ENCODE peak calls at places on chromosomes 3 and 15, in six cellular contexts. H, D, O, I, U and R are unnamed samples.
A peak's percentile ranks its signal among the peaks of the same experiment; 100 is the strongest.

GRCh38 chr3:130971208-130971607 is 55.4 kb downstream of the ASTE1 start:
- DNase-seq in D (no peak), U (no peak), O (no peak), I (no peak), H (peak; percentile 49), R (no peak)

GRCh38 chr3:20245781-20246180 is 59.8 kb upstream of the SGO1 start:
- DNase-seq in I (no peak), U (no peak), D (no peak), O (no peak), H (no peak), R (no peak)

GRCh38 chr15:39286706-39287105 is 294.2 kb upstream of the THBS1 start:
- DNase-seq in U (no peak), I (no peak), D (no peak), O (no peak), H (no peak), R (no peak)

GRCh38 chr3:197083486-197083885 is 53.9 kb upstream of the MELTF start:
- DNase-seq in I (no peak), O (no peak), U (no peak), H (peak; percentile 81), D (no peak), R (peak; percentile 71)

GRCh38 chr3:82353281-82354171 is 592.1 kb upstream of the GBE1 start:
- DNase-seq in D (no peak), H (peak; percentile 71), O (no peak), I (no peak), U (no peak), R (peak; percentile 54)

GRCh38 chr3:155682437-155682836 is 62.4 kb downstream of the PLCH1 start:
- DNase-seq in D (no peak), O (no peak), I (no peak), U (no peak), H (no peak), R (no peak)

GRCh38 chr3:111861396-111861795 is 2.3 kb downstream of the PHLDB2 start:
- DNase-seq in U (no peak), D (no peak), H (peak; percentile 39), O (no peak), I (no peak), R (no peak)

GRCh38 chr3:32869513-32870047 is 51.8 kb downstream of the TRIM71 start:
- DNase-seq in I (peak; percentile 65), O (peak; percentile 79), U (peak; percentile 99), H (no peak), D (no peak), R (no peak)

GRCh38 chr3:172201990-172202318 is 162.6 kb downstream of the FNDC3B start:
- DNase-seq in U (no peak), I (no peak), H (peak; percentile 92), D (no peak), O (no peak), R (peak; percentile 61)

GRCh38 chr3:175552929-175553328 is 693.8 kb downstream of the NAALADL2 start:
- DNase-seq in U (no peak), O (no peak), H (no peak), D (no peak), I (no peak), R (no peak)

GRCh38 chr3:14451844-14452533 is 49.6 kb downstream of the SLC6A6 start:
- DNase-seq in O (no peak), H (peak; percentile 89), U (no peak), I (no peak), D (no peak), R (peak; percentile 76)

GRCh38 chr15:77866186-77866585 is 211.3 kb downstream of the TBC1D2B start:
- DNase-seq in U (no peak), I (no peak), D (no peak), H (no peak), O (no peak), R (no peak)
- TF ChIP-seq CTCF in U (no peak), I (no peak), D (no peak), H (no peak), O (no peak), R (no peak)

GRCh38 chr3:1087066-1087555 is 5.7 kb upstream of the CNTN6 start:
- DNase-seq in I (peak; percentile 23), D (no peak), U (no peak), O (no peak), H (peak; percentile 86), R (peak; percentile 36)
- TF ChIP-seq CTCF in I (peak; percentile 15), D (no peak), U (peak; percentile 65), O (no peak), H (peak; percentile 24), R (peak; percentile 25)

DNA sequence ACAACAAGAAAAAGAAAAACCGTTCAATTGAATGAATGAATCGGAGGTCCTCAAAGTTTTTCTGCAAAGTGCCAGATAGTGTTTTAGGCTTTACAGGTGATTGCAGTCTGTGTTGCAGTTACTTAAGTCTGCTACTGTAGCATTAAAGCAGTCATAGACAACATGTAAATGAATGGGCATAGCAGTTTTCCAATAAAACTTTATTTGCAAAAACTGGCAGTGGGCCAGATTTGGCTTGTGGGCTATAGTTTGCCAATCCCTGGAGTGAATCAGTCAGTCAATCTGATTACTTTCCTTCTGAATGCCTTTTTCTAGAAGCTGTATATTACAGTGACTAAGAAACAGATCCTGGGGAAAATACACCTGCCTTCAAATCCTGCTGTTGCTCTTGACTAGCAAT is 242.6 kb downstream of the LRTM1 start:
- DNase-seq in D (no peak), U (no peak), I (no peak), H (no peak), O (no peak), R (peak; percentile 1)
- TF ChIP-seq CTCF in D (no peak), U (no peak), I (no peak), H (no peak), O (no peak), R (no peak)

GRCh38 chr3:49343163-49343562 is 3.3 kb upstream of the USP4 start:
- DNase-seq in D (no peak), I (no peak), U (no peak), H (no peak), O (no peak), R (no peak)

GRCh38 chr3:49341996-49342395 is 2.1 kb upstream of the USP4 start:
- DNase-seq in D (no peak), U (no peak), O (no peak), H (no peak), I (no peak), R (no peak)

GRCh38 chr3:49339593-49339946 is 283 bp downstream of the USP4 start:
- DNase-seq in I (no peak), H (no peak), D (peak; percentile 10), O (peak; percentile 69), U (no peak), R (no peak)

DNA sequence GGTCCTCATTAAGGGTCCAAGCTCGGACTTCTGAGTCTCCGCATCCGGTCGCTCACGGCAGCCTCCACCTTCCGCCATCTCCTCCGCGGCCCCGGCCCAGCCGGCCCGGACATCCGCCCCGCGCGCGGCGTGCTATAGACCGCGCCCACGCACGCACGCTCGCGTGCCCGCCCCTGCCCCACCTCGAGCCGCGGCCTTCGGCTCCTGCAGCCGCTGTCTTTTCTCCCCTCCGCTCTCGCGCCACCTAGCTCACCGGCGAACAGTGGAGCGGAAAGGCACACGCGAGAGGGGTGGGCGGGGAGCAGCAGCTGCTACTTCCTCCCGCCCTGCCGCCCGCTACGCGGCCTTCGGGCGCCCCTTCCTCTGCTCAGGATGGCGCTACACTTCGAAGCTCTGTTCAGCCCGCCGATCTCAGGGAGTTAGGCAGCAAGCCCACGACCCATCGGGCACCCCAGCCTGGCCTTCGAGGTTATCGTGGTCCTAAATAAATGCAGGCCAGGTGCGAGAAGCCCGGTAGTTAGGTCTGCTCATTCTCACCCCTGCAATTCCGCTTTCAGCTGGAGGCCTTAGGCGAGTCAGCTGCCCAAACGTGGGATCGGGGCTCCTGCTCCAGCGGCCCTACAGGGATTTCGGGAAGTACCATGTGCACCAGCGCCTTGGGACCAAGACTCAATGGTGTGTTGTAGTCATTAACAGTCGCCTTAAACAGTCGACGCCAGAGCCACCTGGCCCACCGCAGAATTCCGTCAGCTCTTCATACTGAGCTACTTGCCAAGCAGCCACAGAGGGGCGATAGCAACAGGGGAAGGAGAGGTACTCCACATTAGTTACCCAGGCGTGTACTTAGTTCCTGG is at the start of gene USP4:
- DNase-seq in O (peak; percentile 83), I (peak; percentile 92), H (peak; percentile 94), D (peak; percentile 91), U (peak; percentile 91), R (peak; percentile 89)
- TF ChIP-seq CTCF in O (no peak), I (peak; percentile 51), H (peak; percentile 80), D (peak; percentile 52), U (peak; percentile 63), R (peak; percentile 26)

GRCh38 chr15:23532019-23532418 is 33.5 kb upstream of the MKRN3 start:
- DNase-seq in H (no peak), O (no peak), U (no peak), I (no peak), D (no peak), R (no peak)
- TF ChIP-seq CTCF in H (no peak), O (no peak), U (no peak), I (no peak), D (no peak), R (no peak)

GRCh38 chr3:160919942-160920341 is 163.9 kb downstream of the PPM1L start:
- DNase-seq in U (no peak), D (no peak), O (no peak), H (no peak), I (no peak), R (no peak)

GRCh38 chr3:160924776-160925175 is 168.7 kb downstream of the PPM1L start:
- DNase-seq in I (no peak), O (no peak), H (no peak), D (no peak), U (no peak), R (no peak)

GRCh38 chr3:160921020-160921635 is 165.1 kb downstream of the PPM1L start:
- DNase-seq in I (peak; percentile 51), H (peak; percentile 76), O (peak; percentile 23), D (no peak), U (peak; percentile 60), R (peak; percentile 52)
- TF ChIP-seq CTCF in I (peak; percentile 89), H (peak; percentile 96), O (peak; percentile 96), D (no peak), U (peak; percentile 93), R (peak; percentile 71)

GRCh38 chr15:100573526-100573925 is 28.5 kb downstream of the LINS1 start:
- DNase-seq in O (no peak), I (no peak), U (no peak), H (no peak), D (no peak), R (no peak)

GRCh38 chr15:100571592-100572167 is 30.3 kb downstream of the LINS1 start:
- DNase-seq in D (peak; percentile 22), I (no peak), O (no peak), H (no peak), U (no peak), R (no peak)

GRCh38 chr15:100570282-100570681 is 31.7 kb downstream of the LINS1 start:
- DNase-seq in I (no peak), H (peak; percentile 19), O (no peak), D (no peak), U (no peak), R (no peak)

GRCh38 chr15:100570735-100571363 is 31.1 kb downstream of the LINS1 start:
- DNase-seq in O (no peak), H (no peak), D (no peak), U (no peak), I (no peak), R (no peak)

GRCh38 chr15:100572362-100572983 is 29.5 kb downstream of the LINS1 start:
- DNase-seq in D (no peak), O (no peak), U (no peak), H (peak; percentile 37), I (no peak), R (peak; percentile 11)
- TF ChIP-seq CTCF in D (peak; percentile 77), O (peak; percentile 45), U (peak; percentile 67), H (peak; percentile 44), I (peak; percentile 42), R (peak; percentile 41)